ENCODE peak calls at places on chromosomes 7 and 10, in four cellular contexts. B is fibroblast of the aortic adventitia, D is NCI-H82, O is T-helper 2 cell. K is an unnamed sample.

GRCh38 chr7:117619690-117620089 is 139.9 kb downstream of the CFTR start:
- DNase-seq in D (no peak), O (no peak), B (no peak), K (no peak)

GRCh38 chr7:109126404-109127050 is 556.9 kb downstream of the DNAJB9 start:
- DNase-seq in D (no peak), B (no peak), O (no peak), K (no peak)

GRCh38 chr7:28818996-28819395 is 139.1 kb downstream of the TRIL start:
- DNase-seq in D (no peak), B (no peak), O (no peak), K (no peak)

GRCh38 chr7:133434246-133434865 is 181.5 kb downstream of the EXOC4 start:
- DNase-seq in D (peak), O (peak), B (peak), K (no peak)

GRCh38 chr7:91634485-91635177 is 245.9 kb downstream of the MTERF1 start:
- DNase-seq in O (no peak), D (no peak), B (no peak), K (no peak)

GRCh38 chr7:140035400-140036223 is 27.1 kb downstream of the PARP12 start:
- DNase-seq in B (peak), O (no peak), D (no peak), K (no peak)

GRCh38 chr7:151736403-151736909 is 140.5 kb downstream of the PRKAG2 start:
- DNase-seq in O (no peak), B (peak), D (peak), K (no peak)

GRCh38 chr10:14583967-14584366 is 190.7 kb downstream of the FAM107B start:
- DNase-seq in D (no peak), B (no peak), O (peak), K (no peak)

GRCh38 chr10:79268100-79268670 is 79.1 kb upstream of the PPIF start:
- DNase-seq in O (no peak), B (peak), D (no peak), K (no peak)

K was measured in T-cell.